ENCODE peak calls at places on chromosomes 16 and 17, in nine cellular contexts. One of them, this sample, is unnamed. For H3K36me3, the result is how much of the 10 kb centered on the place peaks cover.

GRCh38 chr17:80327518-80327917 is 66.9 kb downstream of the RNF213 start:
- DNase-seq in sigmoid colon: peak
- DNase-seq in mesendoderm: no peak
- DNase-seq in psoas muscle: no peak
- DNase-seq in upper lobe of right lung: peak
- DNase-seq in OCI-LY7: no peak
- DNase-seq in right atrium auricular region: peak
- DNase-seq in fibroblast of lung: no peak
- DNase-seq in uterus: no peak
- DNase-seq in this sample: no peak

GRCh38 chr17:61770043-61770442 is 93.3 kb downstream of the BRIP1 start:
- DNase-seq in fibroblast of lung: no peak
- DNase-seq in mesendoderm: peak
- DNase-seq in psoas muscle: no peak
- DNase-seq in uterus: no peak
- DNase-seq in right atrium auricular region: no peak
- DNase-seq in upper lobe of right lung: no peak
- DNase-seq in sigmoid colon: no peak
- DNase-seq in OCI-LY7: no peak
- DNase-seq in this sample: no peak

GRCh38 chr16:14202697-14203096 is 131.6 kb downstream of the MRTFB start:
- DNase-seq in sigmoid colon: no peak
- DNase-seq in fibroblast of lung: peak
- DNase-seq in psoas muscle: no peak
- DNase-seq in right atrium auricular region: no peak
- DNase-seq in upper lobe of right lung: no peak
- DNase-seq in OCI-LY7: no peak
- DNase-seq in uterus: no peak
- DNase-seq in mesendoderm: peak
- DNase-seq in this sample: no peak

GRCh38 chr16:65717006-65717720 is 595.3 kb upstream of the CDH11 start:
- DNase-seq in fibroblast of lung: peak
- DNase-seq in right atrium auricular region: no peak
- DNase-seq in OCI-LY7: no peak
- DNase-seq in psoas muscle: no peak
- DNase-seq in uterus: no peak
- DNase-seq in sigmoid colon: no peak
- DNase-seq in mesendoderm: no peak
- DNase-seq in upper lobe of right lung: no peak
- DNase-seq in this sample: no peak

GRCh38 chr16:3959148-3959547 is 78.6 kb upstream of the CREBBP start:
- DNase-seq in OCI-LY7: no peak
- DNase-seq in upper lobe of right lung: no peak
- DNase-seq in sigmoid colon: no peak
- DNase-seq in psoas muscle: no peak
- DNase-seq in uterus: no peak
- DNase-seq in mesendoderm: no peak
- DNase-seq in right atrium auricular region: no peak
- DNase-seq in fibroblast of lung: peak
- DNase-seq in this sample: no peak

GRCh38 chr17:78131172-78132085 is 858 bp downstream of the TMC8 start:
- DNase-seq in right atrium auricular region: no peak
- DNase-seq in mesendoderm: no peak
- DNase-seq in OCI-LY7: peak
- DNase-seq in uterus: no peak
- DNase-seq in fibroblast of lung: no peak
- DNase-seq in upper lobe of right lung: peak
- DNase-seq in psoas muscle: no peak
- DNase-seq in sigmoid colon: no peak
- DNase-seq in this sample: no peak

GRCh38 chr16:3935921-3936320 is 55.4 kb upstream of the CREBBP start:
- DNase-seq in OCI-LY7: no peak
- DNase-seq in right atrium auricular region: no peak
- DNase-seq in uterus: no peak
- DNase-seq in upper lobe of right lung: peak
- DNase-seq in sigmoid colon: peak
- DNase-seq in fibroblast of lung: no peak
- DNase-seq in psoas muscle: no peak
- DNase-seq in mesendoderm: no peak
- DNase-seq in this sample: no peak

GRCh38 chr16:13231365-13231764 is 330.0 kb downstream of the SHISA9 start:
- DNase-seq in sigmoid colon: no peak
- DNase-seq in psoas muscle: no peak
- DNase-seq in OCI-LY7: no peak
- DNase-seq in mesendoderm: peak
- DNase-seq in right atrium auricular region: no peak
- DNase-seq in upper lobe of right lung: no peak
- DNase-seq in fibroblast of lung: no peak
- DNase-seq in uterus: no peak
- DNase-seq in this sample: no peak

GRCh38 chr17:76145231-76146052 is 4.4 kb upstream of the FOXJ1 start:
- DNase-seq in upper lobe of right lung: no peak
- DNase-seq in fibroblast of lung: no peak
- DNase-seq in uterus: no peak
- DNase-seq in OCI-LY7: peak
- DNase-seq in psoas muscle: no peak
- DNase-seq in mesendoderm: no peak
- DNase-seq in sigmoid colon: peak
- DNase-seq in right atrium auricular region: no peak
- DNase-seq in this sample: no peak

GRCh38 chr16:19691161-19691850 is 26.7 kb downstream of the KNOP1 start:
- DNase-seq in fibroblast of lung: no peak
- DNase-seq in OCI-LY7: no peak
- DNase-seq in upper lobe of right lung: no peak
- DNase-seq in sigmoid colon: no peak
- DNase-seq in right atrium auricular region: no peak
- DNase-seq in uterus: no peak
- DNase-seq in psoas muscle: peak
- DNase-seq in mesendoderm: peak
- DNase-seq in this sample: no peak

GRCh38 chr17:76820523-76820922 is 47.7 kb upstream of the MGAT5B start:
- DNase-seq in fibroblast of lung: no peak
- DNase-seq in upper lobe of right lung: no peak
- DNase-seq in right atrium auricular region: no peak
- DNase-seq in psoas muscle: no peak
- DNase-seq in sigmoid colon: no peak
- DNase-seq in OCI-LY7: no peak
- DNase-seq in uterus: no peak
- DNase-seq in mesendoderm: no peak
- DNase-seq in this sample: no peak

GRCh38 chr17:19380551-19381284 is 2.4 kb downstream of the MAPK7 start:
- DNase-seq in psoas muscle: no peak
- DNase-seq in uterus: peak
- DNase-seq in right atrium auricular region: no peak
- DNase-seq in fibroblast of lung: no peak
- DNase-seq in OCI-LY7: no peak
- DNase-seq in mesendoderm: no peak
- DNase-seq in upper lobe of right lung: peak
- DNase-seq in sigmoid colon: peak
- DNase-seq in this sample: no peak

GRCh38 chr17:73165616-73166404 is 1.0 kb downstream of the SSTR2 start:
- DNase-seq in right atrium auricular region: no peak
- DNase-seq in fibroblast of lung: peak
- DNase-seq in uterus: no peak
- DNase-seq in mesendoderm: no peak
- DNase-seq in upper lobe of right lung: no peak
- DNase-seq in psoas muscle: no peak
- DNase-seq in OCI-LY7: no peak
- DNase-seq in sigmoid colon: no peak
- DNase-seq in this sample: no peak

GRCh38 chr17:29445844-29446243 is 55.7 kb downstream of the TAOK1 start:
- DNase-seq in right atrium auricular region: no peak
- DNase-seq in fibroblast of lung: peak
- DNase-seq in upper lobe of right lung: no peak
- DNase-seq in sigmoid colon: no peak
- DNase-seq in mesendoderm: no peak
- DNase-seq in uterus: no peak
- DNase-seq in psoas muscle: no peak
- DNase-seq in OCI-LY7: no peak
- DNase-seq in this sample: no peak

GRCh38 chr17:47622179-47622549 is 27.6 kb upstream of the KPNB1 start:
- DNase-seq in mesendoderm: no peak
- DNase-seq in sigmoid colon: no peak
- DNase-seq in uterus: no peak
- DNase-seq in fibroblast of lung: no peak
- DNase-seq in right atrium auricular region: no peak
- DNase-seq in psoas muscle: no peak
- DNase-seq in upper lobe of right lung: no peak
- DNase-seq in OCI-LY7: no peak
- DNase-seq in this sample: no peak

GRCh38 chr17:47624727-47625068 is 25.0 kb upstream of the KPNB1 start:
- DNase-seq in upper lobe of right lung: no peak
- DNase-seq in fibroblast of lung: no peak
- DNase-seq in sigmoid colon: no peak
- DNase-seq in mesendoderm: no peak
- DNase-seq in OCI-LY7: no peak
- DNase-seq in psoas muscle: no peak
- DNase-seq in uterus: no peak
- DNase-seq in right atrium auricular region: no peak
- DNase-seq in this sample: no peak

GRCh38 chr17:47620503-47621245 is 29.0 kb upstream of the KPNB1 start:
- DNase-seq in fibroblast of lung: no peak
- DNase-seq in mesendoderm: no peak
- DNase-seq in psoas muscle: no peak
- DNase-seq in uterus: no peak
- DNase-seq in sigmoid colon: no peak
- DNase-seq in right atrium auricular region: no peak
- DNase-seq in OCI-LY7: no peak
- DNase-seq in upper lobe of right lung: no peak
- DNase-seq in this sample: no peak

GRCh38 chr17:47618416-47618815 is 31.3 kb upstream of the KPNB1 start:
- DNase-seq in psoas muscle: no peak
- DNase-seq in sigmoid colon: no peak
- DNase-seq in upper lobe of right lung: no peak
- DNase-seq in right atrium auricular region: no peak
- DNase-seq in OCI-LY7: no peak
- DNase-seq in uterus: no peak
- DNase-seq in fibroblast of lung: no peak
- DNase-seq in mesendoderm: peak
- DNase-seq in this sample: no peak

GRCh38 chr17:47621293-47622178 is 28.2 kb upstream of the KPNB1 start:
- DNase-seq in fibroblast of lung: peak
- DNase-seq in right atrium auricular region: no peak
- DNase-seq in psoas muscle: peak
- DNase-seq in OCI-LY7: no peak
- DNase-seq in upper lobe of right lung: no peak
- DNase-seq in uterus: peak
- DNase-seq in sigmoid colon: peak
- DNase-seq in mesendoderm: peak
- DNase-seq in this sample: no peak
- H3K36me3 ChIP-seq in fibroblast of lung: under half
- H3K36me3 ChIP-seq in right atrium auricular region: under half
- H3K36me3 ChIP-seq in psoas muscle: half or more
- H3K36me3 ChIP-seq in OCI-LY7: half or more
- H3K36me3 ChIP-seq in upper lobe of right lung: half or more
- H3K36me3 ChIP-seq in uterus: under half
- H3K36me3 ChIP-seq in sigmoid colon: under half
- H3K36me3 ChIP-seq in mesendoderm: under half
- H3K36me3 ChIP-seq in this sample: under half

DNA sequence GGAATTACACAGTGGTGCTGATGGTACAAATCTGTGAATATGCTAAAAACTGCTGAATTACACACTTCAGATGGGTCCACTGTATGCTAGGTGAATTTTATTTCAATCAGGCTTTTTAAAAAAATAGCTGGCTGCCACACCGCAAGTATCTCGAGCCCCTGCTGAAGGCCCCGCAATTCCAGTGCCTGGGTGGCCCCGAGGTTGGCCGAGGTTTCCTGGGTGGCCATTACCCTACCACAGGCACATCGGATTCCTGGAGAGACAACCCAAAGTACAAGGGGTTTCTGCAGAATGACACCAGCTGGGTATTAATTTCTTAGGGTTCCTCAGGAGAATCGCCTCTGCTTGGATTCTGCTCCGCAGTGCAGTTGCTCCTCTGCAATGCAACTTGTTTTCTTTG is 127.8 kb downstream of the C16orf95 start:
- DNase-seq in OCI-LY7: no peak
- DNase-seq in fibroblast of lung: no peak
- DNase-seq in right atrium auricular region: no peak
- DNase-seq in uterus: no peak
- DNase-seq in mesendoderm: no peak
- DNase-seq in sigmoid colon: no peak
- DNase-seq in psoas muscle: no peak
- DNase-seq in upper lobe of right lung: no peak
- DNase-seq in this sample: no peak
- H3K4me3 ChIP-seq in OCI-LY7: no peak
- H3K4me3 ChIP-seq in fibroblast of lung: no peak
- H3K4me3 ChIP-seq in right atrium auricular region: no peak
- H3K4me3 ChIP-seq in uterus: no peak
- H3K4me3 ChIP-seq in mesendoderm: no peak
- H3K4me3 ChIP-seq in sigmoid colon: no peak
- H3K4me3 ChIP-seq in psoas muscle: no peak
- H3K4me3 ChIP-seq in upper lobe of right lung: no peak
- H3K4me3 ChIP-seq in this sample: no peak

DNA sequence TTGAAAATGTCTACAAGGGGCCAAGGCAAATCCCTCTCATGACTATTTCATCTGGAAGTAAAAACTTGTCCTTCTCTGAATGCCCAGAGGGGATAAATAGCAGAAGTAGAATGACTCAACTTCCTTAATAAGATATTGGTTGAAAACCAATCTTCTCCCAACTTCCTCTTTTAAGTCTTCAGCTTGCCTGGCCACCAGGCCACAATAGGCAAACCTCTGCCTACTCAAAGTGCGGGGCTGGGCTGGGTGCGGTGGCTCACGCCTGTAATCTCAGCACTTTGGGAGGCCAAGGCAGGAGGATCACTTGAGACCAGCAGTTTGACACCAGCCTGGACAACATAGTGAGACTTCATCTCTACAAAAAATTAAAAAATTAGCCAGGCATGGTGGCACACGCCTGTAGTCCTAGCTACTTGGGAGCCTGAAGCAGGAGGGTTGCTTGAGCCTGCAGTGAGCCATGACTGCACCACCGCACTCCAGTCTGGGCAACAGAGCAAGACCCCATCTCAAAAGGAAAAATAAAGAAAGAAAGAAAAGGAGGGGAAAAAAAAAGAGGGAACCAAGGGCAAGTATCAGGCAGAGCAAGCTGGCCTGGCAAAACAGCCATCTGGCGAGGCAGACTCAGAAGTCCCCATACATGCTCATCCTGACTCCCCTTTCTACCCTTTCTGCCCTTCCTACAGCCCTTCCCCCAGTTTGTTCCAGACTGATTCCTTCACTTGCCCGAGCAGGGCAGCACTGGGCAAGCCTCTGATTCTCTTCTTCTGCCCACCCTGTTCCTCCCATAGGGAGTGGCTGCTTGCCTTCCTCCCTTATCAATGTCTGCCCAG is 20.6 kb downstream of the MAP3K14 start:
- DNase-seq in mesendoderm: no peak
- DNase-seq in uterus: no peak
- DNase-seq in psoas muscle: no peak
- DNase-seq in sigmoid colon: no peak
- DNase-seq in right atrium auricular region: no peak
- DNase-seq in OCI-LY7: peak
- DNase-seq in fibroblast of lung: no peak
- DNase-seq in upper lobe of right lung: no peak
- DNase-seq in this sample: no peak
- H3K36me3 ChIP-seq in mesendoderm: under half
- H3K36me3 ChIP-seq in uterus: under half
- H3K36me3 ChIP-seq in psoas muscle: under half
- H3K36me3 ChIP-seq in sigmoid colon: under half
- H3K36me3 ChIP-seq in right atrium auricular region: under half
- H3K36me3 ChIP-seq in OCI-LY7: under half
- H3K36me3 ChIP-seq in fibroblast of lung: under half
- H3K36me3 ChIP-seq in upper lobe of right lung: under half
- H3K36me3 ChIP-seq in this sample: under half

GRCh38 chr17:50060951-50061712 is 5.2 kb downstream of the ITGA3 start:
- DNase-seq in mesendoderm: no peak
- DNase-seq in OCI-LY7: no peak
- DNase-seq in sigmoid colon: peak
- DNase-seq in psoas muscle: peak
- DNase-seq in right atrium auricular region: peak
- DNase-seq in upper lobe of right lung: peak
- DNase-seq in uterus: peak
- DNase-seq in fibroblast of lung: peak
- DNase-seq in this sample: peak
- H3K4me3 ChIP-seq in mesendoderm: no peak
- H3K4me3 ChIP-seq in OCI-LY7: no peak
- H3K4me3 ChIP-seq in sigmoid colon: no peak
- H3K4me3 ChIP-seq in psoas muscle: peak
- H3K4me3 ChIP-seq in right atrium auricular region: peak
- H3K4me3 ChIP-seq in upper lobe of right lung: no peak
- H3K4me3 ChIP-seq in uterus: no peak
- H3K4me3 ChIP-seq in fibroblast of lung: no peak
- H3K4me3 ChIP-seq in this sample: no peak